ENCODE peak calls at places on chromosomes 4 and X, in six cellular contexts. Q, D, T, E, K and R are unnamed samples.

GRCh38 chrX:112677167-112677566 is 2.6 kb downstream of the LHFPL1 start:
- DNase-seq in Q (no peak), D (no peak), T (no peak), E (no peak), K (no peak), R (no peak)

GRCh38 chr4:105227054-105227453 is 80.4 kb downstream of the TET2 start:
- DNase-seq in Q (no peak), D (no peak), T (no peak), E (no peak), K (no peak), R (no peak)

GRCh38 chr4:169611157-169611556 is 1.2 kb downstream of the NEK1 start:
- DNase-seq in Q (no peak), D (no peak), T (no peak), E (no peak), K (no peak), R (no peak)

GRCh38 chr4:171644430-171645057 is 168.7 kb upstream of the GALNTL6 start:
- DNase-seq in Q (no peak), D (no peak), T (no peak), E (no peak), K (no peak), R (no peak)

GRCh38 chr4:153204247-153205027 is at the start of gene TRIM2:
- DNase-seq in Q (peak; percentile 79), D (no peak), T (peak; percentile 62), E (no peak), K (no peak), R (no peak)

GRCh38 chr4:131540256-131540655 is 1608.8 kb upstream of the PCDH10 start:
- DNase-seq in Q (no peak), D (no peak), T (no peak), E (no peak), K (no peak), R (no peak)

GRCh38 chr4:186010821-186011220 is 58.1 kb upstream of the TLR3 start:
- DNase-seq in Q (no peak), D (no peak), T (no peak), E (no peak), K (no peak), R (no peak)

GRCh38 chr4:84920591-84920990 is 45.9 kb downstream of the WDFY3 start:
- DNase-seq in Q (no peak), D (no peak), T (no peak), E (no peak), K (peak; percentile 85), R (no peak)

GRCh38 chr4:48891028-48891619 is 15.4 kb downstream of the OCIAD2 start:
- DNase-seq in Q (no peak), D (no peak), T (no peak), E (no peak), K (no peak), R (no peak)

GRCh38 chr4:163350672-163351071 is 7.0 kb downstream of the NPY5R start:
- DNase-seq in Q (no peak), D (no peak), T (no peak), E (no peak), K (peak; percentile 30), R (no peak)

GRCh38 chrX:17788956-17789562 is 51.8 kb downstream of the SCML1 start:
- DNase-seq in Q (no peak), D (no peak), T (no peak), E (no peak), K (no peak), R (no peak)

GRCh38 chr4:59655996-59656395 is 1544.1 kb upstream of the ADGRL3 start:
- DNase-seq in Q (no peak), D (no peak), T (no peak), E (no peak), K (peak; percentile 1), R (no peak)

GRCh38 chr4:78432896-78433295 is 118.7 kb upstream of the ANXA3 start:
- DNase-seq in Q (no peak), D (no peak), T (no peak), E (no peak), K (peak; percentile 1), R (no peak)

GRCh38 chrX:15749642-15750610 is 11.9 kb downstream of the CA5B start:
- DNase-seq in Q (no peak), D (no peak), T (no peak), E (no peak), K (peak; percentile 25), R (no peak)

GRCh38 chr4:174120446-174121142 is 162.9 kb downstream of the FBXO8 start:
- DNase-seq in Q (no peak), D (peak; percentile 46), T (peak; percentile 24), E (no peak), K (peak; percentile 74), R (peak; percentile 78)

GRCh38 chr4:138398297-138398696 is 156.1 kb upstream of the SLC7A11 start:
- DNase-seq in Q (no peak), D (no peak), T (no peak), E (no peak), K (no peak), R (no peak)

GRCh38 chrX:63918611-63919010 is 133.6 kb upstream of the ARHGEF9 start:
- DNase-seq in Q (no peak), D (no peak), T (no peak), E (no peak), K (peak; percentile 60), R (no peak)

GRCh38 chrX:20320461-20321159 is 53.9 kb upstream of the RPS6KA3 start:
- DNase-seq in Q (no peak), D (no peak), T (no peak), E (no peak), K (no peak), R (no peak)

GRCh38 chrX:39599339-39599738 is 498.4 kb downstream of the BCOR start:
- DNase-seq in Q (no peak), D (no peak), T (no peak), E (no peak), K (no peak), R (no peak)

GRCh38 chr4:169757575-169758184 is at the start of gene HPF1:
- DNase-seq in Q (peak; percentile 91), D (peak; percentile 59), T (peak; percentile 90), E (peak; percentile 95), K (peak; percentile 93), R (peak; percentile 96)

GRCh38 chrX:29553542-29553941 is 661.8 kb upstream of the MAGEB2 start:
- DNase-seq in Q (no peak), D (no peak), T (no peak), E (no peak), K (no peak), R (no peak)

GRCh38 chr4:15963001-15963451 is at the start of gene FGFBP2:
- DNase-seq in Q (peak; percentile 14), D (peak; percentile 20), T (peak; percentile 53), E (peak; percentile 67), K (peak; percentile 60), R (peak; percentile 73)

GRCh38 chrX:68928401-68928800 is 99.6 kb downstream of the EFNB1 start:
- DNase-seq in Q (no peak), D (no peak), T (no peak), E (no peak), K (no peak), R (no peak)

GRCh38 chr4:66899422-66900065 is 645.8 kb downstream of the CENPC start:
- DNase-seq in Q (no peak), D (no peak), T (no peak), E (no peak), K (no peak), R (no peak)

GRCh38 chr4:158172196-158172557 is 648 bp downstream of the GASK1B start:
- DNase-seq in Q (no peak), D (no peak), T (no peak), E (no peak), K (peak; percentile 28), R (no peak)

GRCh38 chr4:8182294-8182693 is 16.8 kb upstream of the SH3TC1 start:
- DNase-seq in Q (no peak), D (no peak), T (no peak), E (no peak), K (no peak), R (no peak)

GRCh38 chr4:153537493-153537960 is 71.4 kb downstream of the TMEM131L start:
- DNase-seq in Q (no peak), D (no peak), T (no peak), E (no peak), K (no peak), R (no peak)

GRCh38 chr4:3873446-3874415 is 107.5 kb downstream of the ADRA2C start:
- DNase-seq in Q (no peak), D (no peak), T (no peak), E (no peak), K (no peak), R (peak; percentile 72)

GRCh38 chr4:157012781-157013180 is 41.2 kb upstream of the PDGFC start:
- DNase-seq in Q (no peak), D (no peak), T (no peak), E (no peak), K (peak; percentile 55), R (no peak)

GRCh38 chr4:174283507-174284180 is at the start of the genes CEP44 and FBXO8:
- DNase-seq in Q (peak; percentile 62), D (no peak), T (peak; percentile 15), E (peak; percentile 30), K (peak; percentile 76), R (peak; percentile 65)

GRCh38 chr4:71941001-71941400 is 90.8 kb upstream of the NPFFR2 start:
- DNase-seq in Q (no peak), D (no peak), T (no peak), E (no peak), K (peak; percentile 57), R (peak; percentile 20)

GRCh38 chrX:16445166-16445752 is 204.7 kb upstream of the S100G start:
- DNase-seq in Q (peak; percentile 3), D (no peak), T (no peak), E (peak; percentile 15), K (peak; percentile 48), R (peak; percentile 21)

GRCh38 chr4:169619518-169619957 is 840 bp upstream of the CLCN3 start:
- DNase-seq in Q (peak; percentile 72), D (no peak), T (no peak), E (no peak), K (peak; percentile 66), R (peak; percentile 36)

GRCh38 chr4:10015140-10015753 is 6.0 kb downstream of the SLC2A9 start:
- DNase-seq in Q (peak; percentile 44), D (no peak), T (no peak), E (no peak), K (peak; percentile 30), R (peak; percentile 62)

GRCh38 chr4:102713096-102713495 is 47.7 kb downstream of the MANBA start:
- DNase-seq in Q (no peak), D (no peak), T (no peak), E (no peak), K (peak; percentile 58), R (no peak)

GRCh38 chr4:57102050-57102564 is 8.1 kb downstream of the IGFBP7 start:
- DNase-seq in Q (no peak), D (peak; percentile 73), T (peak; percentile 43), E (no peak), K (peak; percentile 89), R (peak; percentile 61)

GRCh38 chr4:129014566-129015509 is 78.5 kb downstream of the SCLT1 start:
- DNase-seq in Q (no peak), D (no peak), T (no peak), E (no peak), K (peak; percentile 5), R (no peak)

GRCh38 chr4:162770761-162771490 is 395.8 kb downstream of the NAF1 start:
- DNase-seq in Q (no peak), D (no peak), T (no peak), E (no peak), K (no peak), R (no peak)

GRCh38 chr4:23422878-23423277 is 467.0 kb downstream of the PPARGC1A start:
- DNase-seq in Q (no peak), D (no peak), T (no peak), E (no peak), K (no peak), R (no peak)